ENCODE peak calls at places on chromosome 3, in seven cellular contexts. X, Z, L, K, V, O and U are unnamed samples.

GRCh38 chr3:80542476-80542875 is 774.7 kb upstream of the ROBO1 start:
- DNase-seq in O (no peak), Z (no peak), X (no peak), L (no peak), V (no peak), K (no peak), U (no peak)

GRCh38 chr3:165749817-165750216 is 87.4 kb downstream of the BCHE start:
- DNase-seq in L (no peak), K (no peak), Z (no peak), X (no peak), O (no peak), V (no peak), U (no peak)

GRCh38 chr3:158528306-158528705 is 42.7 kb upstream of the MLF1 start:
- DNase-seq in V (no peak), K (no peak), X (no peak), L (no peak), O (no peak), Z (no peak), U (no peak)

GRCh38 chr3:88192010-88192409 is 42.3 kb downstream of the C3orf38 start:
- DNase-seq in L (no peak), O (no peak), Z (no peak), K (no peak), V (no peak), X (no peak), U (no peak)

GRCh38 chr3:138348950-138349739 is 766 bp downstream of the MRAS start:
- DNase-seq in K (no peak), X (no peak), L (no peak), Z (no peak), V (no peak), O (peak), U (no peak)

GRCh38 chr3:126342211-126342610 is 15.0 kb downstream of the KLF15 start:
- DNase-seq in Z (peak), K (peak), X (peak), V (no peak), L (no peak), O (no peak), U (peak)

GRCh38 chr3:102301155-102301554 is 133.7 kb upstream of the ZPLD1 start:
- DNase-seq in Z (no peak), K (no peak), V (no peak), L (no peak), X (no peak), O (no peak), U (no peak)

GRCh38 chr3:165642761-165643432 is 194.3 kb downstream of the BCHE start:
- DNase-seq in K (peak), X (no peak), Z (no peak), L (peak), O (peak), V (no peak), U (no peak)

GRCh38 chr3:108838411-108838810 is 15.8 kb downstream of the TRAT1 start:
- DNase-seq in V (no peak), X (no peak), L (no peak), Z (no peak), O (no peak), K (no peak), U (no peak)

GRCh38 chr3:146653978-146654377 is 48.8 kb upstream of the PLSCR5 start:
- DNase-seq in O (no peak), K (no peak), X (no peak), V (no peak), L (no peak), Z (no peak), U (no peak)

GRCh38 chr3:67804545-67804944 is 150.1 kb upstream of the SUCLG2 start:
- DNase-seq in L (no peak), Z (no peak), X (no peak), O (no peak), K (no peak), V (no peak), U (no peak)

GRCh38 chr3:50155891-50156290 is 767 bp downstream of the SEMA3F start:
- DNase-seq in Z (no peak), K (no peak), V (no peak), L (no peak), O (no peak), X (no peak), U (no peak)

GRCh38 chr3:31189971-31190370 is 295.5 kb upstream of the GADL1 start:
- DNase-seq in V (no peak), O (no peak), L (no peak), Z (no peak), X (no peak), K (no peak), U (no peak)

GRCh38 chr3:126211569-126211968 is 31.2 kb upstream of the ALDH1L1 start:
- DNase-seq in X (no peak), Z (no peak), V (no peak), L (no peak), K (no peak), O (no peak), U (no peak)

GRCh38 chr3:58874795-58875194 is 175.0 kb downstream of the CFAP20DC start:
- DNase-seq in Z (no peak), L (no peak), K (no peak), X (no peak), O (no peak), V (no peak), U (no peak)

GRCh38 chr3:4421121-4421520 is 45.9 kb downstream of the SUMF1 start:
- DNase-seq in L (no peak), Z (no peak), X (no peak), O (no peak), V (no peak), K (no peak), U (no peak)

GRCh38 chr3:192169332-192169915 is 557.9 kb downstream of the FGF12 start:
- DNase-seq in L (no peak), K (no peak), V (no peak), Z (no peak), X (no peak), O (no peak), U (no peak)

DNA sequence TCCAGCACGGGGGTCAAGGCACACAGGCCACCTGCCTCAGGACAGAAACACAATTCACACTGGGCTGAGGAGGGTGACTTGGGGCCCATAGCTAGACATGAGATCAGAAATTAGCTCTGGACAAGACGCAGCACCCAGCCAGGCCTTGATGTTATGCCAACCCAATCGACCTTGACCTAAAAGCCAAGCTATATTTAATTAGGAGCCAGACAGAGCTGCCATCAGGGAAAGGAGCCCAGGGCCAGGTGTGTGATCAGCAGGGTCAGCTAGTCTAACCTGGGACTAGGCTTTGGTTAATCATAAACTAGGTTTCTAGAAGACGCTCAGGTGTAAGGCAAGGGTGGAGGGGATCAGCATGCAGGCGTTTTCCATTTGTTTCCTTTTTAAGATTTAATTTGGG is 23.9 kb upstream of the SLC25A36 start:
- DNase-seq in L (no peak), O (no peak), X (no peak), K (no peak), Z (no peak), V (no peak), U (no peak)
- H3K27ac ChIP-seq in L (no peak), O (no peak), X (no peak), K (no peak), Z (no peak), V (no peak), U (no peak)

GRCh38 chr3:62312201-62312600 is 61.1 kb downstream of the FEZF2 start:
- DNase-seq in K (no peak), X (no peak), O (no peak), L (no peak), V (no peak), Z (no peak), U (no peak)
- TF ChIP-seq CTCF in K (no peak), X (no peak), O (no peak), L (no peak), V (no peak), Z (no peak), U (no peak)

DNA sequence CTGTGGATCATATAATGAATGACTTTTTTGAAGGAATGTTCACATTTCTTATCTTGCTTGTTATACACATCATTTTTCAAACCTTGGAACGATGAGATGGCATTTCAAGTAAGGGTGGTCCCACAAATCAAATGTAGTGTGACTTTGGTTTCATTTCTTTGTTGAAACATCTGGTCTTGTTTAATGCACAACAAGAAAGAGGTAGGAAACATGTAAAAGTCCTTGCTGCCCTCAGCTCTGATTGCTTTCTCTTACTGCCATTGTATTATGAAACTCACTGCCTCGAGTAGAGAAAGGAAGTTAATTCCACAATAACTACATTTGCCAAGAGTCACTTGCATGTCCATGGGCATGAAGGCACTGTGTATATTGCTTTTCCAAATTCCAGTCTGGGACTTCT is 32.2 kb downstream of the RBMS3 start:
- DNase-seq in Z (no peak), O (no peak), L (no peak), X (no peak), K (no peak), V (no peak), U (no peak)
- H3K4me3 ChIP-seq in Z (no peak), O (no peak), L (no peak), X (no peak), K (no peak), V (no peak), U (peak)

DNA sequence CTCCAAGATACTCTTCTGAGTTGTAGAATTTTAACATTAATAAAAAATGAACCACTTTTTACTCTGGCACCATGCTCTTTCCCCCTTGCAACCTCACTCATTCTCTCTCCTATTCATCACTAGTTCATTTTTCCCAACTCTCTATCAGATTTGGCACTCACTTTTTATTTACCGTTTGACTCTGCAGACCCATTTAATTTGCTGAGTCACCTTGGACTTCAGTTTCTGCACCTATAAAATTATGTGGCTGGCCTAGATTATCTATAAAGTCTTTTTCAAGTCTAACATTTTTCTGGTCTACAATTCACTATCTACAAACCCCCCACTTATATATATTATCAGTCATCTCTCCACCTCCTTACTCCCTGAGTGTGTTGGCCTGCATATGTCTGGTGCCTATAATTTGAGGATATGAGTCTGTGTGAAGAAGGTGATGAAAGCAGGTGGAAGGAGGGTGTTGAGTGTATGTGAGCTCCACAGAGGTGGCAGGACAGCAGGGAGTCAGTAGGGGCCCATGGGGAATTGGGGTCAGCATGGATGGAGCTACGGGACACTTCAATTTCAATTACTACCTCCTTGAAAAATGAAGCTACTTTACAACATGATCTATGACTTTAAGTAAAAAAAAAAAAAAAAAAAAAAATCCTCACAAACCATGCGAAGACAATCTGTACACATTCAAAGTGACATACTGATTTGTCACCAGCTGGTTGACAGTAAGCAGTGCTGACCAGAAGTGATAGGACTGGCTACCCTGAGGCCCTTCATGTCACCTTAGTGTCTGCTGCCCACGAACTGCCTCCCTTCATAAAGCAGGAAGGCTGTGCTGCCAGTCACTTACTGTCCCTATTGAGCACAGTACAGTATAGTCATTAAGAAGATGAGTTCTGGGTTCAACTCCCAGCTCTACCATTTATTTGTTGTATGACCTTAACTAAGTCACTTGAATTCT is 334.2 kb upstream of the IL12A start:
- DNase-seq in Z (no peak), X (no peak), V (no peak), L (peak), O (no peak), K (no peak), U (no peak)
- H3K27ac ChIP-seq in Z (no peak), X (no peak), V (no peak), L (no peak), O (no peak), K (no peak), U (no peak)

DNA sequence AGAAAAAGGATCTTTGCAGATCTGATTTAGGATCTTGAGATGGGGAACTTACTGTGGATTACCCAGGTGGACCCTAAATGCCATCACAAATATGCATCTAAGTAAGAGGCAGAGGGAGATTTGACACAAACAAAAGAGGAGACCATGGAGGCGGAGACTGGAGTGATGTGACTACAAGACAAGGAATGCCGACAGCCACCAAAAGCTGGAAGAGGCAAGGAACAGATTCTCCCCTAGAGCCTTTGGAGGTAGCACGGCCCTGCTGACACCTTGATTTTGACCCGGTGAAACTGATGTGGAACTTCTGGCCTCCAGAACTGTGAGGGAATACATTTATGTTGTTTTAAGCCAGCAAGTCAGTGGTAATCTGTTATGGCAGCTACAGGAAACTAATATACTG is 44.0 kb downstream of the GASK1A start:
- DNase-seq in K (no peak), X (no peak), O (no peak), Z (no peak), L (no peak), V (no peak), U (peak)
- TF ChIP-seq CTCF in K (no peak), X (no peak), O (no peak), Z (no peak), L (no peak), V (no peak), U (no peak)

GRCh38 chr3:18531662-18532061 is 106.5 kb upstream of the SATB1 start:
- DNase-seq in Z (no peak), K (no peak), L (no peak), V (no peak), X (no peak), O (no peak), U (no peak)

DNA sequence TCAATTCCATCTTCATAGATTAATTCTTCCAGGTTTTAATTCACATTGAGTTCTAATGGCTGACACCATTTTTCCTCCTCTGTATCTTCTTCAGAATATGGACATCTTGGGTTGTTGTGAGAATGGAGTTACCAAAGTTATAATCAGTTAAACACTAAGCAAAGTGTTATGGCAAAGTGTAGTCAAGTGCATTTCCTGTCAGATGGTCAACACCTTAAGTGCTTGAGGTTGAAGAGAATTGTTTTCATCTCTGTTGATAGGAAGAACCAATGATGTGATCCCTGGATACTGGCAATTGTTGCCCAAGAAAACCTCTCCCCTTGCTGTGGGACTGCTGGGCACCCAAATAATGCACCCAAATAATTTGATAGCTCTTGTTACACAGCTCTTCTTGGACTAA is 102.6 kb upstream of the SATB1 start:
- DNase-seq in X (no peak), O (no peak), Z (no peak), V (no peak), K (no peak), L (no peak), U (no peak)
- H3K4me3 ChIP-seq in X (no peak), O (no peak), Z (no peak), V (no peak), K (no peak), L (no peak), U (no peak)